ENCODE peak calls at places on chromosomes 2 and 18, in six cellular contexts. L, T, I, S, V and C are unnamed samples. For H3K4me1, the result is how much of the 10 kb centered on the place peaks cover.

GRCh38 chr2:178195390-178196166 is 1.3 kb downstream of the OSBPL6 start:
- DNase-seq in L (no peak), T (no peak), I (no peak), S (no peak), V (no peak), C (no peak)

GRCh38 chr2:202072226-202072625 is 829 bp upstream of the KIAA2012 start:
- DNase-seq in L (no peak), T (peak), I (peak), S (peak), V (no peak), C (no peak)

GRCh38 chr2:133721155-133721554 is 152.9 kb upstream of the NCKAP5 start:
- DNase-seq in L (no peak), T (no peak), I (no peak), S (no peak), V (no peak), C (no peak)

GRCh38 chr2:149023091-149023490 is 15.4 kb upstream of the LYPD6B start:
- DNase-seq in L (no peak), T (no peak), I (no peak), S (no peak), V (no peak), C (no peak)

GRCh38 chr2:117958186-117958585 is 55.7 kb downstream of the CCDC93 start:
- DNase-seq in L (no peak), T (no peak), I (no peak), S (no peak), V (no peak), C (peak)

GRCh38 chr2:95076705-95077520 is 44.7 kb downstream of the MRPS5 start:
- DNase-seq in L (peak), T (peak), I (peak), S (peak), V (no peak), C (peak)

GRCh38 chr2:118913805-118914645 is 28.0 kb upstream of the MARCO start:
- DNase-seq in L (peak), T (no peak), I (no peak), S (no peak), V (no peak), C (no peak)

GRCh38 chr2:46847185-46847710 is 68.4 kb downstream of the MCFD2 start:
- DNase-seq in L (no peak), T (no peak), I (peak), S (peak), V (no peak), C (no peak)

GRCh38 chr18:76922107-76922506 is 99.8 kb downstream of the ZNF236 start:
- DNase-seq in L (peak), T (peak), I (peak), S (peak), V (peak), C (peak)
- TF ChIP-seq REST in L (no peak), T (no peak), I (no peak), S (no peak), V (no peak), C (no peak)

GRCh38 chr2:20600756-20601325 is 50.1 kb downstream of the HS1BP3 start:
- DNase-seq in L (no peak), T (no peak), I (no peak), S (no peak), V (no peak), C (no peak)

GRCh38 chr2:20596973-20597867 is 53.7 kb downstream of the HS1BP3 start:
- DNase-seq in L (no peak), T (no peak), I (peak), S (no peak), V (no peak), C (no peak)

GRCh38 chr2:20597868-20598183 is 53.1 kb downstream of the HS1BP3 start:
- DNase-seq in L (no peak), T (no peak), I (no peak), S (no peak), V (no peak), C (no peak)

GRCh38 chr2:20599001-20599600 is 51.8 kb downstream of the HS1BP3 start:
- DNase-seq in L (no peak), T (no peak), I (no peak), S (peak), V (no peak), C (no peak)

DNA sequence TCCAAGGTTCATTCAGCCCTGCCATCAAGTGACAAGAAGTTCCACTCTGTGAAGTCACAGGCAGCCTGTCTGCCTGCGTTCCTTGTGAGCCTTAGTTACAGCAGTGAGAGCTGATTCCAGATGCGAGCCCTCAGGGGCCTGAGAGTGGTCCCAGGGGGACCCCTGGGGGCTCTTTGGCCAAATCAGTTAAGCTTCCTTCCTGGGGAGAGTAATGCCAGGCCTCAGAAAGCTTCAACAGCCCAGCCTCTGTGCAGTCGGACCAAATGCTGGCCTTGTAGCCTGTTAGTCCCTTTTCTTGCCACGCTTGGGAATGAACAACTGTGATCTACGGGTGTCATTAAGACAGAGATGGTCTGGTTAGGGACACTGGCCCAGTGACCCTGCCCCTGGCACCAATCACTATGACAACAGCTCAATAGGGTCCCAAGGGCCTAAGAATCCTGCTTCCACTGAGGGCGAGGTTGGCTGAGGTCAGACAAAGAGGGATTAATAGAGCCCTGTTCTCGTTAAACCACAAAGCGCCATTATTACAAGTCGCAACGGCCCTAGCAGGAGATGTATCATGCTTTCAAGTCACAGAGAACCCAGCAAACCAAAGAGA is 50.9 kb downstream of the HS1BP3 start:
- DNase-seq in L (no peak), T (no peak), I (no peak), S (no peak), V (no peak), C (no peak)
- TF ChIP-seq SIN3A in L (no peak), T (no peak), I (no peak), S (no peak), V (no peak), C (no peak)

DNA sequence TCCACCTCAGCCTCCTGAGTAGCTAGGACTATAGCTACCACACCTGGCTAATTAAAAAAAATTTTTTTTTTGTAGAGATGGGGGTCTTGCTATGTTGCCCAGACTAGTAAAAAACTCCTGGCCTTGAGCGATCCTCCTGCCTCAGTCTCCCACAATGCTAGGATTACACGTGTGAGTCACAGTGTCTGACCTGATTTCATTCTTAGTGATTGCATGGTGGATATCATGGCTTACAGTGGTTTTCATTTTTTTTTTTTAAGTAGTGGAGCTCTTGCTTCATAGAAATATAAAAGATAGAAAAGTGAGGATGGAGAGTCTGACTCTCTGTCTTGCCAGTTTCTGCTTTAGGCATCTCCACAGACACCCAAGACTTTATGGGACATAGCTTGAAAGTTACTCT is 83.6 kb downstream of the CDC42EP3 start:
- DNase-seq in L (no peak), T (no peak), I (no peak), S (no peak), V (no peak), C (no peak)
- H3K4me1 ChIP-seq in L (half or more), T (under half), I (under half), S (half or more), V (under half), C (under half)

DNA sequence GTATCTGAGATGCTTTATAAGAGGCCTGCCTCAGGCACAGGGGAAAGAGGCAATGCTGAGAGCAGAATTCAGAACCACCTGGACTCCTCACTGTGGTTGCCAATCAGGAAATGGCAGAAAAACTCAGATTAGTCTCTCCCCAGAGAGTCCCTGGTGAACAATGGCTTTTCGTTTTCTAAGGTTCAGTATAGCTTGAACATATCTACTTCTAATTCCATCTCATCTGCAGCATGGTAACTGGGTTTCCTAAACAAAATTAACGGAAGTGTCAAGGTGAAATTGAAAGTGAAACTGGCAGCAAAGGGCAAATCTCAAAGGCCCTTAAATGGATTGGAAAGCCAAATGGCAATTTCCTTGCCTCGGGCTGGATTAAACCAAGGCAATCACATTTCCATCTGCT is 480.2 kb upstream of the ACVR2A start:
- DNase-seq in L (no peak), T (no peak), I (no peak), S (no peak), V (no peak), C (no peak)
- TF ChIP-seq REST in L (no peak), T (no peak), I (no peak), S (no peak), V (no peak), C (no peak)

GRCh38 chr2:240566203-240567136 is 1.8 kb upstream of the RNPEPL1 start:
- DNase-seq in L (peak), T (peak), I (peak), S (peak), V (peak), C (no peak)
- TF ChIP-seq SIN3A in L (no peak), T (no peak), I (peak), S (no peak), V (peak), C (no peak)